ENCODE peak calls at places on chromosomes 5 and 9, in eight cellular contexts. C is lower lobe of right lung; J is tibial nerve; I is psoas muscle; M is suprapubic skin; K is uterus; W is CD8-positive, alpha-beta T cell; N is heart left ventricle. U is an unnamed sample.
A peak's percentile ranks its signal among the peaks of the same experiment; 100 is the strongest.

GRCh38 chr9:113155911-113156559 is 5.2 kb downstream of the SLC31A2 start:
- DNase-seq in C (no peak), J (no peak), I (no peak), M (no peak), K (no peak), W (no peak), N (no peak), U (no peak)

GRCh38 chr9:85610074-85610855 is 131.5 kb downstream of the AGTPBP1 start:
- DNase-seq in C (no peak), J (no peak), I (no peak), M (no peak), K (no peak), W (no peak), N (no peak), U (no peak)

GRCh38 chr5:78540335-78541057 is 108.1 kb downstream of the LHFPL2 start:
- DNase-seq in C (no peak), J (no peak), I (no peak), M (no peak), K (no peak), W (no peak), N (no peak), U (no peak)

GRCh38 chr9:96245399-96245798 is 56.6 kb downstream of the HSD17B3 start:
- DNase-seq in C (no peak), J (no peak), I (no peak), M (no peak), K (no peak), W (no peak), N (no peak), U (no peak)

GRCh38 chr5:127813633-127814171 is 110.5 kb downstream of the CCDC192 start:
- DNase-seq in C (no peak), J (no peak), I (no peak), M (no peak), K (no peak), W (no peak), N (no peak), U (no peak)

GRCh38 chr9:87862536-87863268 is 20.0 kb upstream of the SPATA31E1 start:
- DNase-seq in C (no peak), J (no peak), I (no peak), M (no peak), K (no peak), W (no peak), N (no peak), U (no peak)

GRCh38 chr9:69389437-69389995 is 64.5 kb downstream of the ENTREP1 start:
- DNase-seq in C (no peak), J (no peak), I (no peak), M (no peak), K (no peak), W (no peak), N (no peak), U (no peak)

GRCh38 chr9:95511952-95512750 is 4.6 kb downstream of the PTCH1 start:
- DNase-seq in C (no peak), J (no peak), I (no peak), M (no peak), K (no peak), W (no peak), N (no peak), U (no peak)

GRCh38 chr9:84300271-84300670 is 40.3 kb downstream of the SLC28A3 start:
- DNase-seq in C (no peak), J (no peak), I (no peak), M (no peak), K (no peak), W (no peak), N (no peak), U (no peak)

GRCh38 chr9:132663120-132663519 is 6.7 kb downstream of the DDX31 start:
- DNase-seq in C (no peak), J (no peak), I (no peak), M (no peak), K (no peak), W (no peak), N (no peak), U (no peak)

DNA sequence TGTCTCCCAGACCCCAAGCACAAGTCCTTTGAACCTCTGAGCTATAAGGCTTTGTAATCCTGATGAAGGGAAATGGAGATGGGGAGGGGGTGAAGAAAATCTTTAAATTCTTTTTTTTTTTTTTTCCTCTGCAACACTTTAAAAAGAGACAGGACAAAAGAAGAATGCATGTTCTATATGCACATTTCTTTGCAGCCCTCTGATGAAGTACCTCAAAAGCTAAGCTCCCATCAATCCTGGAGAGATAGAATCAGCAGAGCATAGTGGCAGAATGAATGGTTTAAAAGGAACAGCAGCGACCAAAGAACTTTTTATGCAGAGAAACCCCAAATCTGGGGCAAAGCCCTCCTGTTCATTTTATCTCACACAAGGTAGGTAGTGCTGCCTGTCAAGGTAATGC is 173.3 kb upstream of the ZNF608 start:
- DNase-seq in C (no peak), J (no peak), I (no peak), M (no peak), K (no peak), W (no peak), N (no peak), U (no peak)
- H3K4me1 ChIP-seq in C (peaks cover 12% of the 10 kb centered on the region), J (peaks cover 14% of the 10 kb centered on the region), I (peaks cover 14% of the 10 kb centered on the region), M (peaks cover 8% of the 10 kb centered on the region), K (no peaks in the 10 kb centered on the region), W (no peaks in the 10 kb centered on the region), N (no peaks in the 10 kb centered on the region), U (peaks cover 3% of the 10 kb centered on the region)

GRCh38 chr5:135008556-135008955 is 25.5 kb downstream of the PITX1 start:
- DNase-seq in C (no peak), J (no peak), I (no peak), M (no peak), K (no peak), W (no peak), N (no peak), U (no peak)

GRCh38 chr5:135005076-135005475 is 29.0 kb downstream of the PITX1 start:
- DNase-seq in C (no peak), J (no peak), I (no peak), M (no peak), K (no peak), W (no peak), N (no peak), U (no peak)

GRCh38 chr5:135007749-135008363 is 26.2 kb downstream of the PITX1 start:
- DNase-seq in C (no peak), J (no peak), I (no peak), M (no peak), K (no peak), W (no peak), N (no peak), U (no peak)

GRCh38 chr5:135007305-135007704 is 26.7 kb downstream of the PITX1 start:
- DNase-seq in C (no peak), J (no peak), I (no peak), M (no peak), K (no peak), W (no peak), N (no peak), U (no peak)

DNA sequence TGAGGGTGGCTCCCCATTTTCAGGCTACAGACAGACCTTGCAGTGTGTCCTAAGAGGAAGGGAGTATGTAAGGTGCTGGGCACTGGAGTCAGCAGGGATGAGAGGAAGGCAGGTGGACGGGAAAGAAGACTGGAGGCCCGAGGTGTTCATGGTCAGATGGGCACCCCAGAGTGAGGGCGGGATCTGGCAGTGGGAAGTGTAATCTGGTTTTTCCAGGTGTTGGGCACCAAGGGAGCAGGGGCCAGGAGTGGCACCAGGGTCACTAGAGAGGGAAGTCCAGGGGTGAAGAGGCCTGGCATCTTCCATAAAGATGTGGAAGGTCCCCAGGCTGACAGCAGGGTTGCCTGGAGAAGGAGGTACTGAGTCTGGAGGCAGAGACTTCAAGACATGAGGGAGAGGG is 29.7 kb downstream of the PITX1 start:
- DNase-seq in C (no peak), J (no peak), I (no peak), M (no peak), K (no peak), W (no peak), N (no peak), U (no peak)
- H3K27ac ChIP-seq in C (no peak overlapping the region), J (no peak overlapping the region), I (no peak overlapping the region), M (no peak overlapping the region), K (no peak overlapping the region), W (no peak overlapping the region), N (no peak overlapping the region), U (no peak overlapping the region)

GRCh38 chr9:101333490-101333889 is 51.3 kb downstream of the BAAT start:
- DNase-seq in C (no peak), J (no peak), I (no peak), M (no peak), K (no peak), W (no peak), N (no peak), U (no peak)
- H3K9me3 ChIP-seq in C (no peaks in the 10 kb centered on the region), J (no peaks in the 10 kb centered on the region), I (no peaks in the 10 kb centered on the region), M (no peaks in the 10 kb centered on the region), K (no peaks in the 10 kb centered on the region), W (no peaks in the 10 kb centered on the region), N (no peaks in the 10 kb centered on the region), U (no peaks in the 10 kb centered on the region)

GRCh38 chr9:114899461-114899860 is 30.9 kb downstream of the TNFSF8 start:
- DNase-seq in C (no peak), J (no peak), I (no peak), M (no peak), K (no peak), W (no peak), N (no peak), U (no peak)

GRCh38 chr9:114905160-114905940 is 25.0 kb downstream of the TNFSF8 start:
- DNase-seq in C (no peak), J (no peak), I (no peak), M (no peak), K (no peak), W (no peak), N (no peak), U (no peak)

GRCh38 chr9:114902773-114903589 is 27.4 kb downstream of the TNFSF8 start:
- DNase-seq in C (no peak), J (no peak), I (no peak), M (no peak), K (no peak), W (peak; percentile 31), N (no peak), U (no peak)

GRCh38 chr9:114898741-114899140 is 31.6 kb downstream of the TNFSF8 start:
- DNase-seq in C (peak; percentile 67), J (no peak), I (no peak), M (no peak), K (no peak), W (peak; percentile 78), N (peak; percentile 22), U (no peak)

GRCh38 chr9:114900937-114901802 is 29.2 kb downstream of the TNFSF8 start:
- DNase-seq in C (no peak), J (no peak), I (no peak), M (no peak), K (no peak), W (no peak), N (no peak), U (no peak)
- H3K4me1 ChIP-seq in C (peaks cover 18% of the 10 kb centered on the region), J (no peaks in the 10 kb centered on the region), I (no peaks in the 10 kb centered on the region), M (peaks cover 7% of the 10 kb centered on the region), K (no peaks in the 10 kb centered on the region), W (peaks cover 73% of the 10 kb centered on the region), N (no peaks in the 10 kb centered on the region), U (no peaks in the 10 kb centered on the region)

DNA sequence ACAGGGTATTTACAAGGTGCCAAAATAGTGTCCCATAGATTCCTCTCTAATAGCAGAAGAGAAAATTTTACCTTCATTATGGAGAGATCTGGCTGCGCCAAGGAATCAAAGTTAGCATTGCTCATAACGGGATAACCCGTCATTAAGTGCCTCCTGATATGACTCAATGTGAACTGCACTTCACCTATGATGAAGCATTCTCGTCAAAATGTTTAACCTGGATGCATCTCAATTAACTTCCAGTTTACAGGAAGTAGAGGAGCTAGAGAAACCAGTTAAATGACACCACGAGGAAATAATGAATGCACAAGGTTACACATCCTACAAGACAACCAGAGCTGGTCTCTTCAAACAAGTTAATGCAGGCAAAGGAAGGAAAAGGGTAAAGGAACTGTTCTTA is 17.2 kb downstream of the FBXW11 start:
- DNase-seq in C (no peak), J (no peak), I (no peak), M (no peak), K (no peak), W (no peak), N (no peak), U (no peak)
- H3K27ac ChIP-seq in C (no peak overlapping the region), J (no peak overlapping the region), I (no peak overlapping the region), M (no peak overlapping the region), K (no peak overlapping the region), W (no peak overlapping the region), N (no peak overlapping the region), U (no peak overlapping the region)